ENCODE peak calls at places on chromosomes 3 and 15, in eight cellular contexts. H, Q, F, K, S, G, Z and P are unnamed samples.

GRCh38 chr15:39495871-39496459 is 84.9 kb upstream of the THBS1 start:
- DNase-seq in H (no peak), Q (no peak), F (peak; percentile 77), K (no peak), S (peak; percentile 50), G (no peak), Z (no peak), P (no peak)

GRCh38 chr3:45688194-45688881 is 858 bp upstream of the SACM1L start:
- DNase-seq in H (peak; percentile 53), Q (peak; percentile 61), F (peak; percentile 28), K (peak; percentile 17), S (no peak), G (no peak), Z (peak; percentile 49), P (peak; percentile 62)

GRCh38 chr3:186281172-186281571 is 80.9 kb downstream of the DGKG start:
- DNase-seq in H (no peak), Q (no peak), F (peak; percentile 87), K (no peak), S (peak; percentile 60), G (no peak), Z (no peak), P (no peak)

GRCh38 chr15:71195242-71195641 is 80.0 kb downstream of the THSD4 start:
- DNase-seq in H (no peak), Q (no peak), F (peak; percentile 55), K (peak; percentile 15), S (peak; percentile 26), G (no peak), Z (no peak), P (no peak)

GRCh38 chr3:18609184-18609583 is 184.0 kb upstream of the SATB1 start:
- DNase-seq in H (no peak), Q (no peak), F (no peak), K (no peak), S (no peak), G (no peak), Z (no peak), P (no peak)

GRCh38 chr3:177835917-177836316 is 638.6 kb upstream of the TBL1XR1 start:
- DNase-seq in H (no peak), Q (no peak), F (peak; percentile 99), K (peak; percentile 5), S (peak; percentile 87), G (no peak), Z (no peak), P (no peak)

GRCh38 chr15:57255751-57256150 is 120.6 kb upstream of the CGNL1 start:
- DNase-seq in H (no peak), Q (no peak), F (no peak), K (no peak), S (no peak), G (no peak), Z (no peak), P (no peak)

GRCh38 chr3:49712631-49713317 is 6.7 kb downstream of the AMIGO3 start:
- DNase-seq in H (no peak), Q (no peak), F (no peak), K (no peak), S (no peak), G (no peak), Z (no peak), P (no peak)

GRCh38 chr15:41919954-41920538 is 26.2 kb upstream of the SPTBN5 start:
- DNase-seq in H (no peak), Q (no peak), F (peak; percentile 94), K (no peak), S (peak; percentile 69), G (peak; percentile 45), Z (no peak), P (no peak)

GRCh38 chr3:31546152-31546551 is 13.4 kb downstream of the STT3B start:
- DNase-seq in H (no peak), Q (no peak), F (peak; percentile 51), K (no peak), S (peak; percentile 15), G (no peak), Z (no peak), P (no peak)

GRCh38 chr3:146033950-146034349 is 127.0 kb downstream of the PLOD2 start:
- DNase-seq in H (no peak), Q (no peak), F (no peak), K (no peak), S (no peak), G (no peak), Z (no peak), P (no peak)

GRCh38 chr3:189353318-189353958 is 181.7 kb downstream of the TPRG1 start:
- DNase-seq in H (no peak), Q (no peak), F (no peak), K (peak; percentile 39), S (no peak), G (no peak), Z (no peak), P (no peak)

GRCh38 chr15:75420698-75421097 is 30.8 kb downstream of the SIN3A start:
- DNase-seq in H (no peak), Q (no peak), F (peak; percentile 25), K (no peak), S (peak; percentile 19), G (no peak), Z (no peak), P (no peak)

GRCh38 chr15:25683415-25683814 is 179.7 kb downstream of the ATP10A start:
- DNase-seq in H (no peak), Q (no peak), F (no peak), K (no peak), S (no peak), G (no peak), Z (no peak), P (no peak)

GRCh38 chr3:156519758-156520162 is 35.2 kb downstream of the SSR3 start:
- DNase-seq in H (no peak), Q (no peak), F (no peak), K (no peak), S (no peak), G (no peak), Z (no peak), P (no peak)

GRCh38 chr3:85172001-85172400 is 213.2 kb downstream of the CADM2 start:
- DNase-seq in H (no peak), Q (no peak), F (no peak), K (no peak), S (no peak), G (no peak), Z (no peak), P (no peak)

GRCh38 chr15:55685292-55685691 is 57.7 kb downstream of the PRTG start:
- DNase-seq in H (no peak), Q (no peak), F (peak; percentile 67), K (no peak), S (peak; percentile 72), G (no peak), Z (no peak), P (no peak)

GRCh38 chr15:57797608-57798267 is 91.2 kb downstream of the POLR2M start:
- DNase-seq in H (no peak), Q (no peak), F (no peak), K (no peak), S (no peak), G (no peak), Z (no peak), P (no peak)

GRCh38 chr15:80636675-80637074 is 58.4 kb upstream of the ABHD17C start:
- DNase-seq in H (no peak), Q (no peak), F (no peak), K (no peak), S (no peak), G (no peak), Z (no peak), P (no peak)

GRCh38 chr15:73941044-73941443 is 14.8 kb downstream of the LOXL1 start:
- DNase-seq in H (no peak), Q (peak; percentile 68), F (peak; percentile 91), K (no peak), S (peak; percentile 91), G (no peak), Z (no peak), P (no peak)

GRCh38 chr3:174321549-174321948 is 537.6 kb upstream of the NAALADL2 start:
- DNase-seq in H (no peak), Q (no peak), F (no peak), K (no peak), S (no peak), G (no peak), Z (no peak), P (no peak)

GRCh38 chr3:60045686-60046085 is 995.9 kb upstream of the CFAP20DC start:
- DNase-seq in H (no peak), Q (no peak), F (no peak), K (no peak), S (no peak), G (no peak), Z (no peak), P (no peak)

GRCh38 chr3:170040283-170040907 is 2.6 kb downstream of the GPR160 start:
- DNase-seq in H (no peak), Q (no peak), F (no peak), K (no peak), S (no peak), G (no peak), Z (no peak), P (no peak)

DNA sequence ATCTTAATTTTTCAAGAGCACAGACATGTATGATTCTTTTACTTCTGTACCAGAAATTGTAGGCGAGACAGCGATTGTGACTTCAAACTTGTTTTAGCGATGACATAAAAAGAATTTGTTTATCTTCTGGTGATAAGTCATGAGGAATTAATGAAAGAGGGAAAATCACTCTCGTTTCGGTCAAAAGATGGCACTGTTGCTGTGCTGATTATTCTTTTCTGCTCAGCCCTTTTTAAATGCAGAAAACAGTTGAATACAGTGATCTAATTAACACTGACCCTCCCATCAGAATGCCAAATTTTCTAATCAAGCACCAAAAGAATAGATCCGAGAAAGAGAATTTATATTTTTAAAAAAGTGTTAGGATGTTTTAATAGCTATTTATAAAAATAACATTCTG is 52.6 kb downstream of the NSUN3 start:
- DNase-seq in H (peak; percentile 36), Q (peak; percentile 24), F (peak; percentile 69), K (peak; percentile 26), S (peak; percentile 62), G (no peak), Z (peak; percentile 7), P (no peak)
- TF ChIP-seq CTCF in H (peak; percentile 73), Q (peak; percentile 65), F (peak; percentile 62), K (peak; percentile 47), S (peak; percentile 56), G (no peak), Z (no peak), P (no peak)

GRCh38 chr3:120567370-120568197 is 28.6 kb upstream of the NDUFB4 start:
- DNase-seq in H (peak; percentile 42), Q (peak; percentile 54), F (peak; percentile 73), K (no peak), S (peak; percentile 66), G (no peak), Z (no peak), P (no peak)
- TF ChIP-seq CTCF in H (peak; percentile 58), Q (peak; percentile 42), F (peak; percentile 61), K (peak; percentile 37), S (peak; percentile 55), G (no peak), Z (no peak), P (peak; percentile 23)

DNA sequence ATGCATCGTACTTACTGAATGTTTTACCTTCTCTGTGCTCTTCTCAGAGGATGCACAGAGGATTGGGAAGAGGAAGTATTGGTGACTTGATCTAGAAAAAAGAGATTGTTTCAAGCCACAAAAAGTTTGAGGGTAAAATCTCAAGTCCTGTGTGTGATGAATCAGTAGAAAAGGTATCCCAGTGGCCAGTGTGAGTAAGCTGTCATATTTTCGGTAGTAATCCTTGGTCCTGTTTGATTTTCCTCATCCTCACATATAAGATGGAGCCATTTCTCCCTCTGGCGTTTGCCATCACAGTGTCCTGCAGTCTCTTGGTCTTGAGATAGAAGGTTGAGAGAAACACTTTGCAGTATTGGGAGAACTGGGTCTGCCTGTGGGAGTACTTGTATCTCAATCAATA is 166.8 kb downstream of the LPP start:
- DNase-seq in H (no peak), Q (no peak), F (peak; percentile 47), K (no peak), S (no peak), G (no peak), Z (no peak), P (no peak)
- TF ChIP-seq CTCF in H (no peak), Q (no peak), F (no peak), K (no peak), S (no peak), G (no peak), Z (no peak), P (no peak)

GRCh38 chr15:98872777-98873176 is 134.8 kb downstream of the PGPEP1L start:
- DNase-seq in H (no peak), Q (no peak), F (peak; percentile 28), K (no peak), S (no peak), G (no peak), Z (no peak), P (no peak)
- TF ChIP-seq CTCF in H (no peak), Q (no peak), F (no peak), K (no peak), S (no peak), G (no peak), Z (no peak), P (no peak)